ENCODE peak calls at places on chromosomes 1 and 21, in ten cellular contexts. C is hepatic stellate cell; T is BJ; I is pancreas; K is ELR; R is stimulated activated naive B cell treated with anti-CD40 and anti-IgM and Interleukin-4, amounts not matched to agents 10 μg/mL and 1 μg/mL and 100 μg/mL, for 72 hours; P is AG04449; G is stimulated activated CD8-positive, alpha-beta memory T cell treated with anti-CD3 and anti-CD28 coated beads, Interleukin-7, amount 100 ng/mL, for 1 hour; D is aorta; L is suprapubic skin. O is an unnamed sample.

GRCh38 chr1:232247669-232248068 is 382.3 kb downstream of the SIPA1L2 start:
- DNase-seq in C (no peak), T (no peak), I (no peak), K (no peak), R (no peak), P (no peak), G (no peak), D (no peak), L (no peak), O (no peak)

GRCh38 chr1:32180186-32181060 is 948 bp downstream of the TXLNA start:
- DNase-seq in C (peak), T (no peak), I (peak), K (peak), R (peak), P (no peak), G (no peak), D (peak), L (peak), O (peak)

GRCh38 chr1:220691039-220691684 is 999 bp downstream of the C1orf115 start:
- DNase-seq in C (no peak), T (no peak), I (no peak), K (no peak), R (no peak), P (no peak), G (no peak), D (no peak), L (no peak), O (no peak)

GRCh38 chr1:186244825-186245224 is 130.2 kb downstream of the TPR start:
- DNase-seq in C (no peak), T (no peak), I (no peak), K (peak), R (no peak), P (no peak), G (no peak), D (no peak), L (no peak), O (no peak)

GRCh38 chr1:27488523-27489138 is 1.3 kb downstream of the WASF2 start:
- DNase-seq in C (no peak), T (no peak), I (no peak), K (peak), R (no peak), P (no peak), G (no peak), D (no peak), L (no peak), O (no peak)

GRCh38 chr1:29635501-29636263 is 399.4 kb downstream of the PTPRU start:
- DNase-seq in C (no peak), T (no peak), I (no peak), K (no peak), R (no peak), P (no peak), G (no peak), D (no peak), L (peak), O (no peak)

GRCh38 chr1:213231795-213232231 is 180.8 kb downstream of the RPS6KC1 start:
- DNase-seq in C (peak), T (peak), I (no peak), K (peak), R (no peak), P (no peak), G (no peak), D (no peak), L (no peak), O (peak)

GRCh38 chr21:41769106-41769505 is 2.3 kb upstream of the RIPK4 start:
- DNase-seq in C (no peak), T (no peak), I (no peak), K (no peak), R (no peak), P (no peak), G (no peak), D (no peak), L (no peak), O (no peak)

GRCh38 chr1:26894263-26894662 is 4.2 kb upstream of the GPN2 start:
- DNase-seq in C (no peak), T (no peak), I (no peak), K (no peak), R (no peak), P (no peak), G (no peak), D (no peak), L (no peak), O (no peak)

GRCh38 chr1:200473698-200474371 is 64.0 kb upstream of the ZNF281 start:
- DNase-seq in C (peak), T (no peak), I (no peak), K (no peak), R (no peak), P (no peak), G (no peak), D (no peak), L (no peak), O (no peak)

GRCh38 chr1:189149547-189150375 is 1327.9 kb downstream of the BRINP3 start:
- DNase-seq in C (no peak), T (no peak), I (no peak), K (peak), R (no peak), P (no peak), G (no peak), D (no peak), L (no peak), O (peak)

GRCh38 chr1:235021321-235021720 is 107.3 kb downstream of the TOMM20 start:
- DNase-seq in C (no peak), T (no peak), I (no peak), K (no peak), R (no peak), P (no peak), G (no peak), D (no peak), L (peak), O (no peak)

GRCh38 chr1:47693115-47693514 is 255.3 kb downstream of the FOXD2 start:
- DNase-seq in C (no peak), T (no peak), I (no peak), K (no peak), R (no peak), P (no peak), G (no peak), D (no peak), L (no peak), O (no peak)

GRCh38 chr1:31458287-31458896 is 45.4 kb downstream of the SERINC2 start:
- DNase-seq in C (no peak), T (no peak), I (no peak), K (no peak), R (no peak), P (no peak), G (no peak), D (no peak), L (no peak), O (no peak)

GRCh38 chr1:158248122-158248521 is 6.1 kb upstream of the CD1A start:
- DNase-seq in C (no peak), T (no peak), I (no peak), K (no peak), R (peak), P (no peak), G (peak), D (no peak), L (no peak), O (no peak)

GRCh38 chr1:185049670-185050069 is 4.3 kb downstream of the RNF2 start:
- DNase-seq in C (no peak), T (no peak), I (no peak), K (no peak), R (no peak), P (no peak), G (no peak), D (no peak), L (no peak), O (no peak)

GRCh38 chr1:186761358-186761757 is 67.4 kb upstream of the PLA2G4A start:
- DNase-seq in C (no peak), T (no peak), I (no peak), K (no peak), R (no peak), P (no peak), G (no peak), D (no peak), L (no peak), O (no peak)

GRCh38 chr1:157992031-157992568 is 1.3 kb upstream of the KIRREL1 start:
- DNase-seq in C (peak), T (no peak), I (peak), K (peak), R (peak), P (no peak), G (peak), D (peak), L (no peak), O (peak)

GRCh38 chr1:100511773-100512172 is 26.2 kb upstream of the GPR88 start:
- DNase-seq in C (no peak), T (no peak), I (no peak), K (no peak), R (no peak), P (no peak), G (no peak), D (no peak), L (no peak), O (no peak)

GRCh38 chr1:245453556-245453955 is 298.8 kb downstream of the KIF26B start:
- DNase-seq in C (no peak), T (no peak), I (no peak), K (no peak), R (no peak), P (no peak), G (no peak), D (no peak), L (no peak), O (no peak)

GRCh38 chr1:226579781-226580323 is 31.3 kb downstream of the STUM start:
- DNase-seq in C (no peak), T (no peak), I (no peak), K (no peak), R (no peak), P (no peak), G (no peak), D (peak), L (no peak), O (no peak)

GRCh38 chr1:159853417-159853816 is 9.0 kb downstream of the VSIG8 start:
- DNase-seq in C (no peak), T (no peak), I (no peak), K (peak), R (no peak), P (no peak), G (no peak), D (no peak), L (no peak), O (no peak)